ENCODE peak calls at places on chromosomes 4 and X, in ten cellular contexts. P, S, L, O, U, A, H, Z, W and Y are unnamed samples.
A peak's percentile ranks its signal among the peaks of the same experiment; 100 is the strongest.

GRCh38 chr4:120517966-120518365 is 404.6 kb downstream of the PRDM5 start:
- DNase-seq in L (no peak), H (peak; percentile 49), Z (peak; percentile 40), W (peak; percentile 61), U (no peak), P (peak; percentile 56), S (peak; percentile 48), A (peak; percentile 29), O (peak; percentile 59), Y (peak; percentile 66)

GRCh38 chr4:77695769-77696168 is 90.1 kb downstream of the CXCL13 start:
- DNase-seq in O (no peak), S (peak; percentile 88), U (no peak), P (no peak), L (no peak), Z (no peak), H (peak; percentile 73), A (no peak), W (no peak), Y (peak; percentile 77)

GRCh38 chr4:139689093-139689722 is 23.6 kb downstream of the MGST2 start:
- DNase-seq in A (no peak), O (no peak), S (no peak), U (no peak), W (no peak), H (no peak), L (no peak), P (no peak), Z (no peak), Y (no peak)

GRCh38 chrX:150926791-150927190 is 28.3 kb upstream of the CD99L2 start:
- DNase-seq in P (no peak), L (no peak), U (no peak), O (no peak), H (no peak), A (no peak), W (no peak), S (no peak), Z (no peak), Y (no peak)

GRCh38 chr4:120730777-120731320 is 191.7 kb downstream of the PRDM5 start:
- DNase-seq in P (no peak), H (no peak), A (no peak), W (no peak), S (no peak), Z (no peak), L (no peak), O (no peak), U (no peak), Y (no peak)

GRCh38 chr4:150584198-150584593 is 2.2 kb downstream of the MAB21L2 start:
- DNase-seq in P (no peak), S (no peak), O (no peak), A (no peak), L (no peak), Z (no peak), U (no peak), H (no peak), W (no peak), Y (no peak)

GRCh38 chrX:72308566-72309296 is 3.0 kb upstream of the CITED1 start:
- DNase-seq in W (peak; percentile 83), A (peak; percentile 73), Z (peak; percentile 55), S (peak; percentile 13), L (peak; percentile 52), P (peak; percentile 82), H (no peak), U (peak; percentile 69), O (peak; percentile 62), Y (no peak)

GRCh38 chr4:41713768-41714167 is 34.8 kb downstream of the PHOX2B start:
- DNase-seq in W (no peak), L (no peak), O (no peak), Z (no peak), H (no peak), A (no peak), P (no peak), U (no peak), S (no peak), Y (no peak)

GRCh38 chrX:36978886-36979285 is 29.3 kb upstream of the FAM47C start:
- DNase-seq in L (no peak), W (no peak), U (no peak), A (no peak), O (no peak), Z (no peak), P (no peak), H (no peak), S (no peak), Y (no peak)

GRCh38 chr4:156476359-156476758 is 495.2 kb downstream of the PDGFC start:
- DNase-seq in S (peak; percentile 89), O (no peak), Z (no peak), U (no peak), A (no peak), W (peak; percentile 76), H (peak; percentile 97), P (no peak), L (no peak), Y (peak; percentile 81)

GRCh38 chr4:126697748-126698147 is 935.0 kb upstream of the INTU start:
- DNase-seq in P (no peak), Z (no peak), H (peak; percentile 70), L (no peak), U (no peak), A (no peak), O (no peak), S (peak; percentile 26), W (peak; percentile 6), Y (peak; percentile 26)

GRCh38 chr4:154722262-154722661 is 21.5 kb upstream of the LRAT start:
- DNase-seq in H (no peak), P (no peak), O (no peak), Z (no peak), W (no peak), A (no peak), L (no peak), S (no peak), U (no peak), Y (no peak)

GRCh38 chr4:185640809-185641675 is 105.7 kb upstream of the PDLIM3 start:
- DNase-seq in W (peak; percentile 69), L (no peak), Z (no peak), A (no peak), O (no peak), U (no peak), S (peak; percentile 41), P (no peak), H (peak; percentile 61), Y (peak; percentile 24)

GRCh38 chrX:21873063-21873785 is 17.4 kb downstream of the YY2 start:
- DNase-seq in P (no peak), L (no peak), S (no peak), O (no peak), W (no peak), Z (no peak), U (no peak), A (no peak), H (no peak), Y (no peak)

GRCh38 chrX:39627257-39627656 is 470.5 kb downstream of the BCOR start:
- DNase-seq in Z (no peak), H (no peak), S (no peak), A (no peak), O (peak; percentile 20), P (no peak), W (no peak), U (no peak), L (no peak), Y (no peak)

GRCh38 chrX:154036513-154036912 is 16.8 kb upstream of the IRAK1 start:
- DNase-seq in W (no peak), U (no peak), O (no peak), A (no peak), Z (no peak), S (no peak), P (no peak), L (no peak), H (no peak), Y (no peak)

GRCh38 chr4:127632420-127633403 is at the start of gene INTU:
- DNase-seq in P (peak; percentile 95), A (peak; percentile 92), Z (peak; percentile 92), U (peak; percentile 95), S (peak; percentile 92), L (peak; percentile 96), H (peak; percentile 84), W (peak; percentile 97), O (peak; percentile 95), Y (peak; percentile 91)

GRCh38 chrX:25012793-25013592 is 2.8 kb downstream of the ARX start:
- DNase-seq in Z (no peak), U (no peak), S (no peak), H (no peak), A (no peak), W (no peak), P (no peak), L (no peak), O (no peak), Y (no peak)
- H3K4me3 ChIP-seq in Z (peak overlapping the region; percentile 25), U (no peak overlapping the region), S (no peak overlapping the region), H (no peak overlapping the region), A (peak overlapping the region; percentile 16), W (peak overlapping the region; percentile 44), P (peak overlapping the region; percentile 15), L (no peak overlapping the region), O (no peak overlapping the region), Y (no peak overlapping the region)

GRCh38 chrX:413322-414201 is 26.9 kb upstream of the PPP2R3B start:
- DNase-seq in A (no peak), W (no peak), O (no peak), H (no peak), S (no peak), P (no peak), L (no peak), Z (peak; percentile 65), U (no peak), Y (no peak)
- TF ChIP-seq CTCF in A (no peak), W (no peak), O (no peak), H (peak; percentile 20), S (peak; percentile 14), P (no peak), L (no peak), Z (peak; percentile 41), U (no peak), Y (no peak)

GRCh38 chr4:7192252-7193039 is at the start of gene SORCS2:
- DNase-seq in P (peak; percentile 36), S (no peak), L (peak; percentile 44), U (no peak), Z (peak; percentile 74), H (no peak), O (peak; percentile 61), A (peak; percentile 49), W (peak; percentile 77), Y (no peak)

GRCh38 chr4:7190668-7191545 is 1.4 kb upstream of the SORCS2 start:
- DNase-seq in U (no peak), W (no peak), S (no peak), Z (no peak), P (no peak), A (no peak), H (no peak), L (peak; percentile 10), O (no peak), Y (no peak)

GRCh38 chr4:7190278-7190594 is 2.1 kb upstream of the SORCS2 start:
- DNase-seq in S (no peak), L (no peak), O (no peak), Z (no peak), U (no peak), P (no peak), A (no peak), W (no peak), H (no peak), Y (no peak)

GRCh38 chr4:7193040-7193958 is 961 bp downstream of the SORCS2 start:
- DNase-seq in O (no peak), U (no peak), L (peak; percentile 31), H (no peak), A (no peak), W (peak; percentile 46), Z (no peak), P (no peak), S (no peak), Y (no peak)

GRCh38 chr4:7191546-7192251 is 639 bp upstream of the SORCS2 start:
- DNase-seq in Z (no peak), U (no peak), L (peak; percentile 24), H (no peak), O (no peak), A (no peak), P (no peak), W (no peak), S (no peak), Y (no peak)
- H3K4me3 ChIP-seq in Z (peak overlapping the region; percentile 56), U (no peak overlapping the region), L (no peak overlapping the region), H (peak overlapping the region; percentile 37), O (no peak overlapping the region), A (no peak overlapping the region), P (no peak overlapping the region), W (no peak overlapping the region), S (no peak overlapping the region), Y (no peak overlapping the region)

GRCh38 chr4:1277667-1278335 is 11.9 kb upstream of the MAEA start:
- DNase-seq in S (no peak), P (no peak), H (no peak), Z (no peak), L (no peak), A (no peak), U (no peak), W (no peak), O (no peak), Y (no peak)
- TF ChIP-seq CTCF in S (peak; percentile 19), P (no peak), H (peak; percentile 9), Z (no peak), L (no peak), A (no peak), U (no peak), W (peak; percentile 10), O (no peak), Y (peak; percentile 16)